ENCODE peak calls at places on chromosomes 7 and 10, in six cellular contexts. One of them, this sample, is unnamed.

GRCh38 chr7:27151945-27152815 is at the start of gene HOXA3:
- DNase-seq in AG09309: no peak
- DNase-seq in AG04450: no peak
- DNase-seq in GF-D8: no peak
- DNase-seq in non-pigmented ciliary epithelial cell: no peak
- DNase-seq in naive thymus-derived CD8-positive, alpha-beta T cell: no peak
- DNase-seq in this sample: no peak

GRCh38 chr7:157235357-157236018 is 96.8 kb downstream of the UBE3C start:
- DNase-seq in AG09309: no peak
- DNase-seq in AG04450: no peak
- DNase-seq in GF-D8: no peak
- DNase-seq in non-pigmented ciliary epithelial cell: peak; percentile 45
- DNase-seq in naive thymus-derived CD8-positive, alpha-beta T cell: no peak
- DNase-seq in this sample: no peak

GRCh38 chr7:18292584-18292983 is 203.0 kb upstream of the HDAC9 start:
- DNase-seq in AG09309: no peak
- DNase-seq in AG04450: no peak
- DNase-seq in GF-D8: no peak
- DNase-seq in non-pigmented ciliary epithelial cell: no peak
- DNase-seq in naive thymus-derived CD8-positive, alpha-beta T cell: no peak
- DNase-seq in this sample: no peak

GRCh38 chr10:106355450-106355849 is 809.1 kb downstream of the SORCS1 start:
- DNase-seq in AG09309: no peak
- DNase-seq in AG04450: no peak
- DNase-seq in GF-D8: no peak
- DNase-seq in non-pigmented ciliary epithelial cell: no peak
- DNase-seq in naive thymus-derived CD8-positive, alpha-beta T cell: no peak
- DNase-seq in this sample: no peak

GRCh38 chr10:126036515-126036914 is 140.2 kb downstream of the FANK1 start:
- DNase-seq in AG09309: no peak
- DNase-seq in AG04450: no peak
- DNase-seq in GF-D8: no peak
- DNase-seq in non-pigmented ciliary epithelial cell: no peak
- DNase-seq in naive thymus-derived CD8-positive, alpha-beta T cell: no peak
- DNase-seq in this sample: no peak

GRCh38 chr7:138025215-138026186 is 23.6 kb upstream of the CREB3L2 start:
- DNase-seq in AG09309: no peak
- DNase-seq in AG04450: no peak
- DNase-seq in GF-D8: no peak
- DNase-seq in non-pigmented ciliary epithelial cell: no peak
- DNase-seq in naive thymus-derived CD8-positive, alpha-beta T cell: no peak
- DNase-seq in this sample: no peak

GRCh38 chr10:121337356-121337936 is 260.8 kb downstream of the FGFR2 start:
- DNase-seq in AG09309: no peak
- DNase-seq in AG04450: no peak
- DNase-seq in GF-D8: no peak
- DNase-seq in non-pigmented ciliary epithelial cell: no peak
- DNase-seq in naive thymus-derived CD8-positive, alpha-beta T cell: no peak
- DNase-seq in this sample: no peak

GRCh38 chr7:40972426-40972825 is 730.5 kb downstream of the INHBA start:
- DNase-seq in AG09309: no peak
- DNase-seq in AG04450: no peak
- DNase-seq in GF-D8: no peak
- DNase-seq in non-pigmented ciliary epithelial cell: no peak
- DNase-seq in naive thymus-derived CD8-positive, alpha-beta T cell: no peak
- DNase-seq in this sample: no peak

GRCh38 chr7:26515462-26515861 is 223.8 kb downstream of the SNX10 start:
- DNase-seq in AG09309: no peak
- DNase-seq in AG04450: no peak
- DNase-seq in GF-D8: no peak
- DNase-seq in non-pigmented ciliary epithelial cell: no peak
- DNase-seq in naive thymus-derived CD8-positive, alpha-beta T cell: no peak
- DNase-seq in this sample: no peak

GRCh38 chr10:125160856-125161569 is 650 bp upstream of the CTBP2 start:
- DNase-seq in AG09309: no peak
- DNase-seq in AG04450: peak; percentile 50
- DNase-seq in GF-D8: peak; percentile 70
- DNase-seq in non-pigmented ciliary epithelial cell: no peak
- DNase-seq in naive thymus-derived CD8-positive, alpha-beta T cell: no peak
- DNase-seq in this sample: peak; percentile 68

GRCh38 chr7:47420117-47420780 is 161.7 kb downstream of the TNS3 start:
- DNase-seq in AG09309: no peak
- DNase-seq in AG04450: no peak
- DNase-seq in GF-D8: no peak
- DNase-seq in non-pigmented ciliary epithelial cell: no peak
- DNase-seq in naive thymus-derived CD8-positive, alpha-beta T cell: no peak
- DNase-seq in this sample: no peak

GRCh38 chr7:130733866-130734524 is at the start of gene KLF14:
- DNase-seq in AG09309: no peak
- DNase-seq in AG04450: no peak
- DNase-seq in GF-D8: no peak
- DNase-seq in non-pigmented ciliary epithelial cell: no peak
- DNase-seq in naive thymus-derived CD8-positive, alpha-beta T cell: peak; percentile 47
- DNase-seq in this sample: no peak

GRCh38 chr7:73701357-73701995 is 18.0 kb downstream of the STX1A start:
- DNase-seq in AG09309: no peak
- DNase-seq in AG04450: no peak
- DNase-seq in GF-D8: no peak
- DNase-seq in non-pigmented ciliary epithelial cell: no peak
- DNase-seq in naive thymus-derived CD8-positive, alpha-beta T cell: no peak
- DNase-seq in this sample: no peak

GRCh38 chr10:28566458-28566857 is 33.5 kb downstream of the WAC start:
- DNase-seq in AG09309: no peak
- DNase-seq in AG04450: no peak
- DNase-seq in GF-D8: no peak
- DNase-seq in non-pigmented ciliary epithelial cell: no peak
- DNase-seq in naive thymus-derived CD8-positive, alpha-beta T cell: no peak
- DNase-seq in this sample: no peak

This sample was measured in HFF-Myc.